ENCODE peak calls at places on chromosome 1, in five cellular contexts. One of them, this sample, is unnamed.

GRCh38 chr1:102891868-102892625 is 216.3 kb downstream of the COL11A1 start:
- DNase-seq in stimulated activated CD4-positive, alpha-beta T cell treated with anti-CD3 and anti-CD28 coated beads, Interleukin-4, amount 100 ng/mL, for 48 hours: no peak
- DNase-seq in activated naive CD4-positive, alpha-beta T cell treated with anti-CD3 and anti-CD28 coated beads, Interleukin-2, amount 50 U/mL, for 16 hours: no peak
- DNase-seq in AG04450: no peak
- DNase-seq in AG08395: peak; percentile 66
- DNase-seq in this sample: no peak

GRCh38 chr1:176692431-176692830 is 229.5 kb downstream of the PAPPA2 start:
- DNase-seq in activated naive CD4-positive, alpha-beta T cell treated with anti-CD3 and anti-CD28 coated beads, Interleukin-2, amount 50 U/mL, for 16 hours: no peak
- DNase-seq in stimulated activated CD4-positive, alpha-beta T cell treated with anti-CD3 and anti-CD28 coated beads, Interleukin-4, amount 100 ng/mL, for 48 hours: no peak
- DNase-seq in AG04450: no peak
- DNase-seq in AG08395: no peak
- DNase-seq in this sample: peak; percentile 45

GRCh38 chr1:9449106-9449627 is 90.1 kb upstream of the SLC25A33 start:
- DNase-seq in stimulated activated CD4-positive, alpha-beta T cell treated with anti-CD3 and anti-CD28 coated beads, Interleukin-4, amount 100 ng/mL, for 48 hours: no peak
- DNase-seq in AG08395: peak; percentile 46
- DNase-seq in AG04450: no peak
- DNase-seq in activated naive CD4-positive, alpha-beta T cell treated with anti-CD3 and anti-CD28 coated beads, Interleukin-2, amount 50 U/mL, for 16 hours: no peak
- DNase-seq in this sample: no peak

GRCh38 chr1:54987830-54988705 is 7.6 kb downstream of the TMEM61 start:
- DNase-seq in stimulated activated CD4-positive, alpha-beta T cell treated with anti-CD3 and anti-CD28 coated beads, Interleukin-4, amount 100 ng/mL, for 48 hours: no peak
- DNase-seq in AG08395: peak; percentile 53
- DNase-seq in activated naive CD4-positive, alpha-beta T cell treated with anti-CD3 and anti-CD28 coated beads, Interleukin-2, amount 50 U/mL, for 16 hours: no peak
- DNase-seq in AG04450: peak; percentile 42
- DNase-seq in this sample: no peak

GRCh38 chr1:28796321-28797213 is 15.4 kb upstream of the OPRD1 start:
- DNase-seq in activated naive CD4-positive, alpha-beta T cell treated with anti-CD3 and anti-CD28 coated beads, Interleukin-2, amount 50 U/mL, for 16 hours: no peak
- DNase-seq in stimulated activated CD4-positive, alpha-beta T cell treated with anti-CD3 and anti-CD28 coated beads, Interleukin-4, amount 100 ng/mL, for 48 hours: no peak
- DNase-seq in AG08395: no peak
- DNase-seq in AG04450: no peak
- DNase-seq in this sample: no peak

GRCh38 chr1:201719812-201720521 is 109.0 kb upstream of the IPO9 start:
- DNase-seq in stimulated activated CD4-positive, alpha-beta T cell treated with anti-CD3 and anti-CD28 coated beads, Interleukin-4, amount 100 ng/mL, for 48 hours: no peak
- DNase-seq in activated naive CD4-positive, alpha-beta T cell treated with anti-CD3 and anti-CD28 coated beads, Interleukin-2, amount 50 U/mL, for 16 hours: no peak
- DNase-seq in AG04450: peak; percentile 54
- DNase-seq in AG08395: peak; percentile 85
- DNase-seq in this sample: no peak

GRCh38 chr1:119141020-119141424 is 569 bp upstream of the WARS2 start:
- DNase-seq in AG08395: no peak
- DNase-seq in activated naive CD4-positive, alpha-beta T cell treated with anti-CD3 and anti-CD28 coated beads, Interleukin-2, amount 50 U/mL, for 16 hours: peak; percentile 47
- DNase-seq in stimulated activated CD4-positive, alpha-beta T cell treated with anti-CD3 and anti-CD28 coated beads, Interleukin-4, amount 100 ng/mL, for 48 hours: peak; percentile 36
- DNase-seq in AG04450: no peak
- DNase-seq in this sample: no peak

GRCh38 chr1:78688701-78689100 is 39.1 kb downstream of the IFI44 start:
- DNase-seq in AG04450: no peak
- DNase-seq in stimulated activated CD4-positive, alpha-beta T cell treated with anti-CD3 and anti-CD28 coated beads, Interleukin-4, amount 100 ng/mL, for 48 hours: no peak
- DNase-seq in AG08395: peak; percentile 61
- DNase-seq in activated naive CD4-positive, alpha-beta T cell treated with anti-CD3 and anti-CD28 coated beads, Interleukin-2, amount 50 U/mL, for 16 hours: no peak
- DNase-seq in this sample: no peak

GRCh38 chr1:212020975-212021374 is 14.4 kb downstream of the INTS7 start:
- DNase-seq in activated naive CD4-positive, alpha-beta T cell treated with anti-CD3 and anti-CD28 coated beads, Interleukin-2, amount 50 U/mL, for 16 hours: no peak
- DNase-seq in AG08395: no peak
- DNase-seq in stimulated activated CD4-positive, alpha-beta T cell treated with anti-CD3 and anti-CD28 coated beads, Interleukin-4, amount 100 ng/mL, for 48 hours: no peak
- DNase-seq in AG04450: no peak
- DNase-seq in this sample: no peak

GRCh38 chr1:87795615-87796337 is 467.1 kb downstream of the LMO4 start:
- DNase-seq in stimulated activated CD4-positive, alpha-beta T cell treated with anti-CD3 and anti-CD28 coated beads, Interleukin-4, amount 100 ng/mL, for 48 hours: no peak
- DNase-seq in activated naive CD4-positive, alpha-beta T cell treated with anti-CD3 and anti-CD28 coated beads, Interleukin-2, amount 50 U/mL, for 16 hours: no peak
- DNase-seq in AG04450: no peak
- DNase-seq in AG08395: no peak
- DNase-seq in this sample: no peak

GRCh38 chr1:53328009-53328489 is at the start of gene LRP8:
- DNase-seq in AG04450: peak; percentile 6
- DNase-seq in activated naive CD4-positive, alpha-beta T cell treated with anti-CD3 and anti-CD28 coated beads, Interleukin-2, amount 50 U/mL, for 16 hours: peak; percentile 87
- DNase-seq in stimulated activated CD4-positive, alpha-beta T cell treated with anti-CD3 and anti-CD28 coated beads, Interleukin-4, amount 100 ng/mL, for 48 hours: peak; percentile 77
- DNase-seq in AG08395: peak; percentile 90
- DNase-seq in this sample: peak; percentile 68

GRCh38 chr1:231053493-231054162 is 13.6 kb upstream of the FAM89A start:
- DNase-seq in AG04450: peak; percentile 53
- DNase-seq in AG08395: peak; percentile 15
- DNase-seq in stimulated activated CD4-positive, alpha-beta T cell treated with anti-CD3 and anti-CD28 coated beads, Interleukin-4, amount 100 ng/mL, for 48 hours: no peak
- DNase-seq in activated naive CD4-positive, alpha-beta T cell treated with anti-CD3 and anti-CD28 coated beads, Interleukin-2, amount 50 U/mL, for 16 hours: no peak
- DNase-seq in this sample: no peak

GRCh38 chr1:32471695-32472362 is 7.0 kb downstream of the ZBTB8B start:
- DNase-seq in AG04450: no peak
- DNase-seq in activated naive CD4-positive, alpha-beta T cell treated with anti-CD3 and anti-CD28 coated beads, Interleukin-2, amount 50 U/mL, for 16 hours: no peak
- DNase-seq in AG08395: no peak
- DNase-seq in stimulated activated CD4-positive, alpha-beta T cell treated with anti-CD3 and anti-CD28 coated beads, Interleukin-4, amount 100 ng/mL, for 48 hours: no peak
- DNase-seq in this sample: no peak

GRCh38 chr1:96370752-96371151 is 350.8 kb upstream of the PTBP2 start:
- DNase-seq in AG04450: peak; percentile 80
- DNase-seq in stimulated activated CD4-positive, alpha-beta T cell treated with anti-CD3 and anti-CD28 coated beads, Interleukin-4, amount 100 ng/mL, for 48 hours: no peak
- DNase-seq in activated naive CD4-positive, alpha-beta T cell treated with anti-CD3 and anti-CD28 coated beads, Interleukin-2, amount 50 U/mL, for 16 hours: no peak
- DNase-seq in AG08395: peak; percentile 75
- DNase-seq in this sample: no peak

GRCh38 chr1:35882586-35882944 is 444 bp upstream of the AGO1 start:
- DNase-seq in activated naive CD4-positive, alpha-beta T cell treated with anti-CD3 and anti-CD28 coated beads, Interleukin-2, amount 50 U/mL, for 16 hours: no peak
- DNase-seq in AG08395: no peak
- DNase-seq in stimulated activated CD4-positive, alpha-beta T cell treated with anti-CD3 and anti-CD28 coated beads, Interleukin-4, amount 100 ng/mL, for 48 hours: no peak
- DNase-seq in AG04450: no peak
- DNase-seq in this sample: no peak

This sample was measured in NCI-H510A.